ENCODE peak calls at places on chromosomes 3 and 15, in seven cellular contexts. J, V, K, F, S, U and O are unnamed samples. For H3K27me3, the result is how much of the 10 kb centered on the place peaks cover.

GRCh38 chr15:77002954-77003912 is 8.3 kb downstream of the PSTPIP1 start:
- DNase-seq in J (peak), V (no peak), K (peak), F (no peak), S (no peak), U (no peak), O (no peak)

GRCh38 chr3:170240671-170241070 is 18.4 kb downstream of the PRKCI start:
- DNase-seq in J (no peak), V (no peak), K (no peak), F (peak), S (no peak), U (no peak), O (no peak)

GRCh38 chr3:24316887-24317383 is 177.7 kb downstream of the THRB start:
- DNase-seq in J (no peak), V (no peak), K (no peak), F (peak), S (peak), U (no peak), O (peak)

GRCh38 chr15:69583627-69584026 is 131.0 kb downstream of the RPLP1 start:
- DNase-seq in J (no peak), V (no peak), K (peak), F (no peak), S (no peak), U (no peak), O (no peak)

GRCh38 chr15:67762610-67763368 is 62.5 kb upstream of the SKOR1 start:
- DNase-seq in J (no peak), V (no peak), K (no peak), F (no peak), S (peak), U (no peak), O (no peak)

GRCh38 chr15:40047413-40048154 is 8.6 kb upstream of the SRP14 start:
- DNase-seq in J (peak), V (no peak), K (peak), F (peak), S (peak), U (no peak), O (peak)

GRCh38 chr3:74651885-74652284 is 37.4 kb upstream of the CNTN3 start:
- DNase-seq in J (no peak), V (no peak), K (no peak), F (no peak), S (no peak), U (no peak), O (no peak)

GRCh38 chr15:99169769-99170311 is 65.0 kb downstream of the SYNM start:
- DNase-seq in J (no peak), V (no peak), K (peak), F (no peak), S (peak), U (no peak), O (no peak)

GRCh38 chr3:169591159-169591951 is 72.2 kb downstream of the MECOM start:
- DNase-seq in J (no peak), V (no peak), K (no peak), F (no peak), S (no peak), U (no peak), O (no peak)

GRCh38 chr15:95687056-95687455 is 643.4 kb upstream of the NR2F2 start:
- DNase-seq in J (no peak), V (no peak), K (no peak), F (no peak), S (no peak), U (no peak), O (no peak)

GRCh38 chr3:194946091-194946490 is 260.4 kb downstream of the FAM43A start:
- DNase-seq in J (no peak), V (no peak), K (no peak), F (no peak), S (no peak), U (no peak), O (no peak)

GRCh38 chr15:96354731-96355560 is 24.4 kb downstream of the NR2F2 start:
- DNase-seq in J (no peak), V (no peak), K (no peak), F (peak), S (peak), U (peak), O (peak)

GRCh38 chr15:47514251-47514652 is 203.1 kb upstream of the SEMA6D start:
- DNase-seq in J (no peak), V (no peak), K (no peak), F (peak), S (peak), U (no peak), O (peak)

GRCh38 chr15:98706387-98706786 is 58.0 kb downstream of the IGF1R start:
- DNase-seq in J (no peak), V (no peak), K (no peak), F (no peak), S (peak), U (no peak), O (no peak)

GRCh38 chr3:82044918-82045715 is 283.7 kb upstream of the GBE1 start:
- DNase-seq in J (no peak), V (no peak), K (no peak), F (peak), S (no peak), U (peak), O (peak)

GRCh38 chr3:68424796-68425460 is 507.4 kb downstream of the TAFA4 start:
- DNase-seq in J (no peak), V (no peak), K (no peak), F (no peak), S (no peak), U (no peak), O (no peak)

GRCh38 chr3:4350789-4351163 is 47.6 kb downstream of the SETMAR start:
- DNase-seq in J (no peak), V (peak), K (no peak), F (peak), S (peak), U (peak), O (peak)

GRCh38 chr3:49004352-49005297 is 2.6 kb upstream of the WDR6 start:
- DNase-seq in J (no peak), V (no peak), K (no peak), F (no peak), S (no peak), U (no peak), O (no peak)

GRCh38 chr15:77039817-77040216 is 31.1 kb downstream of the TSPAN3 start:
- DNase-seq in J (no peak), V (no peak), K (no peak), F (no peak), S (no peak), U (no peak), O (no peak)

GRCh38 chr3:122074621-122075265 is 19.6 kb downstream of the CD86 start:
- DNase-seq in J (peak), V (no peak), K (no peak), F (no peak), S (no peak), U (no peak), O (no peak)

GRCh38 chr3:23319913-23320312 is 116.8 kb downstream of the UBE2E2 start:
- DNase-seq in J (no peak), V (no peak), K (no peak), F (no peak), S (peak), U (no peak), O (no peak)

GRCh38 chr3:142029052-142029642 is 120.2 kb downstream of the TFDP2 start:
- DNase-seq in J (no peak), V (no peak), K (no peak), F (no peak), S (no peak), U (no peak), O (peak)

GRCh38 chr3:87805670-87806069 is 253.1 kb downstream of the CGGBP1 start:
- DNase-seq in J (no peak), V (no peak), K (no peak), F (no peak), S (no peak), U (no peak), O (no peak)

GRCh38 chr3:5217824-5218595 is 30.5 kb downstream of the EDEM1 start:
- DNase-seq in J (no peak), V (no peak), K (no peak), F (no peak), S (peak), U (no peak), O (no peak)

GRCh38 chr3:50806806-50807205 is 132.1 kb downstream of the DOCK3 start:
- DNase-seq in J (no peak), V (no peak), K (no peak), F (peak), S (no peak), U (no peak), O (peak)

GRCh38 chr15:72784233-72784876 is 797 bp upstream of the ADPGK start:
- DNase-seq in J (no peak), V (peak), K (no peak), F (peak), S (peak), U (peak), O (peak)

GRCh38 chr3:13715167-13715954 is 164.5 kb downstream of the WNT7A start:
- DNase-seq in J (no peak), V (no peak), K (peak), F (no peak), S (no peak), U (no peak), O (no peak)

GRCh38 chr3:189975376-189975990 is 145.2 kb downstream of the P3H2 start:
- DNase-seq in J (no peak), V (no peak), K (no peak), F (no peak), S (peak), U (no peak), O (no peak)

GRCh38 chr3:186070550-186070949 is 38.3 kb downstream of the ETV5 start:
- DNase-seq in J (no peak), V (no peak), K (no peak), F (no peak), S (no peak), U (no peak), O (no peak)

GRCh38 chr3:72976182-72976825 is 20.3 kb upstream of the PPP4R2 start:
- DNase-seq in J (no peak), V (no peak), K (no peak), F (no peak), S (peak), U (no peak), O (peak)

GRCh38 chr15:80710635-80711553 is 15.8 kb downstream of the ABHD17C start:
- DNase-seq in J (no peak), V (no peak), K (no peak), F (peak), S (no peak), U (no peak), O (peak)

GRCh38 chr15:70876011-70876410 is 16.2 kb downstream of the THAP10 start:
- DNase-seq in J (no peak), V (no peak), K (no peak), F (no peak), S (no peak), U (no peak), O (no peak)

GRCh38 chr3:178482981-178483380 is 53.3 kb upstream of the KCNMB2 start:
- DNase-seq in J (no peak), V (no peak), K (no peak), F (no peak), S (no peak), U (no peak), O (no peak)

GRCh38 chr3:158711886-158712285 is 20.4 kb downstream of the RARRES1 start:
- DNase-seq in J (no peak), V (no peak), K (no peak), F (peak), S (peak), U (no peak), O (peak)

GRCh38 chr15:101294731-101295606 is at the start of gene SNRPA1:
- DNase-seq in J (peak), V (no peak), K (peak), F (peak), S (peak), U (peak), O (peak)

GRCh38 chr15:101293122-101293521 is 1.9 kb downstream of the SNRPA1 start:
- DNase-seq in J (no peak), V (no peak), K (no peak), F (peak), S (no peak), U (no peak), O (peak)

GRCh38 chr15:101295607-101296225 is 668 bp upstream of the SNRPA1 start:
- DNase-seq in J (no peak), V (no peak), K (no peak), F (peak), S (peak), U (no peak), O (peak)

GRCh38 chr15:101296418-101297405 is 1.7 kb upstream of the SNRPA1 start:
- DNase-seq in J (no peak), V (no peak), K (no peak), F (peak), S (peak), U (no peak), O (peak)
- H3K4me3 ChIP-seq in J (peak), V (peak), K (no peak), F (peak), S (peak), U (peak), O (no peak)

GRCh38 chr3:103614719-103615118 is 1179.9 kb downstream of the ZPLD1 start:
- DNase-seq in J (no peak), V (no peak), K (no peak), F (no peak), S (no peak), U (no peak), O (no peak)

GRCh38 chr3:103613738-103614137 is 1178.9 kb downstream of the ZPLD1 start:
- DNase-seq in J (no peak), V (no peak), K (no peak), F (no peak), S (no peak), U (no peak), O (no peak)

DNA sequence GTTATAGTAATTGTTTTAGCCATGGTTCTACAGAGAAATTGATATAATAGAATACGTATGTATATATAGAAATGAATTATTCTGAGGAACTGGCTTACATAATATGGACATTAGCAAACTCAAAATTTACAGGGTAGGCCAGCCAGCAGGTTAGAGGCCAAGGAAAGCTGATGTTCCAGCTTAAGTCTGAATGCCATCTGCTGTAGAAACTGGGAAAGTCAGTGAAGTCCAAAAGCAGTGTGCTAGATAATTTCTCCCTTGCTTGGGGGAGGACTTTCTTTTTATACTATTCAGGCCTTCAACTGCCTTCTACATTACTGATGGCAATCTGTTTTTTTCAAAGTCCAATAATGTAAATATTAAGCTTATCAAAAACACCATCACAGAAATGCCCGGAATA is 1174.7 kb downstream of the ZPLD1 start:
- DNase-seq in J (no peak), V (no peak), K (no peak), F (no peak), S (no peak), U (no peak), O (no peak)
- TF ChIP-seq CTCF in J (no peak), V (no peak), K (no peak), F (no peak), S (no peak), U (peak), O (no peak)

GRCh38 chr3:98962951-98963350 is 61.5 kb upstream of the DCBLD2 start:
- DNase-seq in J (no peak), V (no peak), K (no peak), F (peak), S (peak), U (no peak), O (peak)
- H3K27me3 ChIP-seq in J (under half), V (under half), K (under half), F (under half), S (under half), U (under half), O (under half)

DNA sequence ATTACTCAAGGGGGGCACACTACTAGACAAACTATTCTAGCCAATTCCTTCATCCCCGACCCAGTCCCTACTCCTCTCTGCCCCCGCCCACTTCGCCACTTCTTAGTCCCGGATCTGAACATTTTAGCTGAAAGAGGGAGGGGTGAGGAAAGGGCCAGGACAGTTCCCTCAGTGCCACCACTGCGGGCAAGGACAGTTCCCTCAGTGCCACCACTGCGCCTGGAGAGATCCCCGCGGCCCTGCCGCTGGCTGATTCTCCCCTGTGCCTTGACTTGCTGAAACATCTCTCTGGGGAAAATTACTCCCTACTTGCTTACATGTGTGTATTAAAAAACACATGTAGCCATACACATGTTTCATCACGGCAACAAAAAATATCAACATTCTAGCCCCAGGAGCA is 11.3 kb downstream of the SOX2 start:
- DNase-seq in J (no peak), V (no peak), K (no peak), F (no peak), S (no peak), U (no peak), O (no peak)
- H3K4me3 ChIP-seq in J (no peak), V (no peak), K (no peak), F (no peak), S (no peak), U (no peak), O (no peak)

DNA sequence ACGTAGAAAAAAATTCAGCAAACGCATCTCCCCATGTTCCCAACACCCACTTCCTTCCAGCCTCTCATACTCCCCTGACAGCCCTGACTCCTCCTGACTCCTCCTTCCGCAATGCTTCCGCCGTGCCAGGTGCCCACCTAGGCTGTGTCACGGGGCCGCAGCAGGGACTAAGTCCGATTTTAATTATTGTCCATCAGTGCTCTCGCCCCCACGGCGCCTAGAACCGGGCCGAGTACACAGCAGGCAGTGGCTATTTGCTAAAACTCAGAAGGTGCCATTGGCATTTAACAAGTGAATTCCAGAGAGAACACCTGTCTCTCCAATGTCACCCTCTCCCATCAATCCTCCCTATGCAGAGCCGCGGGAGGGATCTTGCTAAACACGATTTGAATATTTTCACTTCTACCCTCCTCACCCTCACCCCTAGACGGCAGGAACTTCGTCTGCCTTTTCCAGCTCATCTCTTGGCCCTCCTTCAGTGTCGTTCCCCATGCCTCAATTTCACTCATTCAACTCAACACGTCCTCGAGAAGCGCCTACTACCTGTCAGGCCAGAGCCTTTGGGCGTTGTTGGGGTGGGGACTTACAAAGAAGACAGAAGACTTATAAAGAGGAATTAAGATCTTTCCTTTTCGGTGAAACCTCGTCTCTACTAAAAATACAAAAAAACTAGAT is 11.5 kb upstream of the SHF start:
- DNase-seq in J (no peak), V (peak), K (no peak), F (peak), S (peak), U (peak), O (peak)
- TF ChIP-seq CTCF in J (no peak), V (peak), K (no peak), F (no peak), S (no peak), U (no peak), O (no peak)